ENCODE peak calls at places on chromosomes 2 and 18, in seven cellular contexts. N is effector memory CD4-positive, alpha-beta T cell; L is neural progenitor cell; A is uterus; G is A673; M is body of pancreas; T is left ventricle myocardium inferior. B is an unnamed sample.

GRCh38 chr18:58953627-58954026 is 89.0 kb downstream of the ZNF532 start:
- DNase-seq in N (no peak), L (no peak), A (no peak), G (no peak), M (peak), T (peak), B (peak)

GRCh38 chr2:44118257-44118656 is 50.4 kb upstream of the PPM1B start:
- DNase-seq in N (no peak), L (no peak), A (no peak), G (no peak), M (no peak), T (no peak), B (no peak)

GRCh38 chr2:153739394-153739793 is 132.3 kb upstream of the GALNT13 start:
- DNase-seq in N (no peak), L (no peak), A (no peak), G (no peak), M (no peak), T (no peak), B (no peak)

GRCh38 chr2:70942900-70943871 is 7.5 kb downstream of the ATP6V1B1 start:
- DNase-seq in N (no peak), L (peak), A (no peak), G (no peak), M (no peak), T (no peak), B (no peak)

GRCh38 chr18:31077883-31078282 is 24.3 kb downstream of the DSC2 start:
- DNase-seq in N (no peak), L (no peak), A (no peak), G (no peak), M (no peak), T (no peak), B (no peak)

GRCh38 chr2:121197369-121198091 is 87.5 kb downstream of the TFCP2L1 start:
- DNase-seq in N (no peak), L (no peak), A (peak), G (no peak), M (peak), T (peak), B (no peak)

GRCh38 chr2:28408764-28409599 is 16.3 kb downstream of the FOSL2 start:
- DNase-seq in N (peak), L (no peak), A (peak), G (no peak), M (peak), T (no peak), B (no peak)

GRCh38 chr2:40039543-40039942 is 260.5 kb upstream of the THUMPD2 start:
- DNase-seq in N (no peak), L (no peak), A (no peak), G (no peak), M (no peak), T (no peak), B (no peak)

GRCh38 chr2:132670104-132670960 is at the start of gene LYPD1:
- DNase-seq in N (no peak), L (peak), A (no peak), G (peak), M (peak), T (peak), B (no peak)

GRCh38 chr2:205546417-205546816 is 135.9 kb upstream of the NRP2 start:
- DNase-seq in N (no peak), L (no peak), A (no peak), G (no peak), M (no peak), T (no peak), B (no peak)

GRCh38 chr18:12745095-12745820 is 42.4 kb downstream of the PSMG2 start:
- DNase-seq in N (no peak), L (no peak), A (no peak), G (peak), M (no peak), T (no peak), B (no peak)

GRCh38 chr2:238379096-238379810 is 47.5 kb upstream of the ASB1 start:
- DNase-seq in N (no peak), L (no peak), A (no peak), G (no peak), M (peak), T (no peak), B (no peak)

GRCh38 chr2:26723475-26723874 is 31.0 kb downstream of the KCNK3 start:
- DNase-seq in N (no peak), L (no peak), A (no peak), G (no peak), M (no peak), T (no peak), B (no peak)

GRCh38 chr2:191845876-191846786 is 757 bp downstream of the CAVIN2 start:
- DNase-seq in N (no peak), L (no peak), A (peak), G (no peak), M (no peak), T (peak), B (peak)

GRCh38 chr18:74390900-74391299 is 66.2 kb downstream of the DIPK1C start:
- DNase-seq in N (no peak), L (no peak), A (no peak), G (no peak), M (no peak), T (no peak), B (no peak)

GRCh38 chr2:67840460-67841068 is 222.2 kb downstream of the C1D start:
- DNase-seq in N (no peak), L (peak), A (peak), G (peak), M (peak), T (peak), B (peak)

GRCh38 chr2:201517094-201517493 is 65.6 kb downstream of the STRADB start:
- DNase-seq in N (no peak), L (no peak), A (no peak), G (no peak), M (no peak), T (no peak), B (no peak)

GRCh38 chr18:3604626-3605408 is 154.8 kb downstream of the TGIF1 start:
- DNase-seq in N (no peak), L (peak), A (no peak), G (peak), M (peak), T (no peak), B (no peak)

GRCh38 chr18:48725596-48725995 is 186.8 kb downstream of the CTIF start:
- DNase-seq in N (no peak), L (no peak), A (no peak), G (no peak), M (no peak), T (no peak), B (no peak)

GRCh38 chr2:134411828-134412638 is 158.2 kb downstream of the MGAT5 start:
- DNase-seq in N (peak), L (peak), A (peak), G (peak), M (peak), T (peak), B (peak)

GRCh38 chr18:48023334-48024008 is 93.0 kb upstream of the SMAD2 start:
- DNase-seq in N (no peak), L (peak), A (peak), G (peak), M (peak), T (no peak), B (peak)

GRCh38 chr18:37450434-37451133 is 115.0 kb downstream of the CELF4 start:
- DNase-seq in N (no peak), L (peak), A (no peak), G (no peak), M (peak), T (no peak), B (peak)

GRCh38 chr2:98269274-98269673 is 77.0 kb upstream of the CNGA3 start:
- DNase-seq in N (no peak), L (peak), A (no peak), G (peak), M (peak), T (no peak), B (peak)

GRCh38 chr2:47119001-47119400 is 36.1 kb downstream of the STPG4 start:
- DNase-seq in N (no peak), L (no peak), A (no peak), G (no peak), M (no peak), T (no peak), B (no peak)

GRCh38 chr2:131034122-131035051 is 58.9 kb downstream of the FAM168B start:
- DNase-seq in N (no peak), L (peak), A (no peak), G (peak), M (no peak), T (no peak), B (peak)

GRCh38 chr2:155190342-155190741 is 491.8 kb downstream of the KCNJ3 start:
- DNase-seq in N (no peak), L (no peak), A (no peak), G (no peak), M (no peak), T (no peak), B (no peak)

GRCh38 chr18:54086863-54087262 is 137.6 kb downstream of the MBD2 start:
- DNase-seq in N (no peak), L (no peak), A (no peak), G (no peak), M (no peak), T (no peak), B (no peak)

GRCh38 chr2:239574434-239575156 is 173.8 kb upstream of the HDAC4 start:
- DNase-seq in N (no peak), L (peak), A (no peak), G (no peak), M (no peak), T (no peak), B (no peak)

GRCh38 chr2:128535928-128536327 is 217.3 kb upstream of the HS6ST1 start:
- DNase-seq in N (no peak), L (no peak), A (no peak), G (peak), M (no peak), T (no peak), B (no peak)

GRCh38 chr2:223027442-223027841 is 24.5 kb upstream of the KCNE4 start:
- DNase-seq in N (no peak), L (no peak), A (no peak), G (peak), M (peak), T (no peak), B (no peak)

GRCh38 chr2:39227628-39228412 is 15.9 kb downstream of the CDKL4 start:
- DNase-seq in N (peak), L (peak), A (peak), G (peak), M (peak), T (peak), B (peak)

GRCh38 chr2:70702711-70703395 is 65.1 kb downstream of the ADD2 start:
- DNase-seq in N (no peak), L (no peak), A (no peak), G (no peak), M (no peak), T (no peak), B (peak)

GRCh38 chr2:46009772-46010171 is 287.4 kb upstream of the EPAS1 start:
- DNase-seq in N (no peak), L (no peak), A (no peak), G (no peak), M (no peak), T (no peak), B (no peak)

GRCh38 chr2:132877923-132878322 is 207.9 kb upstream of the LYPD1 start:
- DNase-seq in N (no peak), L (no peak), A (no peak), G (no peak), M (no peak), T (no peak), B (no peak)

GRCh38 chr2:161327582-161327981 is 19.4 kb downstream of the PSMD14 start:
- DNase-seq in N (no peak), L (no peak), A (no peak), G (no peak), M (no peak), T (no peak), B (no peak)

GRCh38 chr18:55283309-55283708 is 304.7 kb downstream of the TCF4 start:
- DNase-seq in N (no peak), L (no peak), A (no peak), G (no peak), M (no peak), T (no peak), B (no peak)

GRCh38 chr2:38170733-38171132 is 94.8 kb upstream of the CYP1B1 start:
- DNase-seq in N (no peak), L (no peak), A (no peak), G (no peak), M (no peak), T (no peak), B (no peak)

GRCh38 chr18:51211552-51211951 is 14.1 kb upstream of the MEX3C start:
- DNase-seq in N (peak), L (no peak), A (no peak), G (no peak), M (peak), T (no peak), B (no peak)

GRCh38 chr2:214169736-214170135 is 241.1 kb upstream of the VWC2L start:
- DNase-seq in N (no peak), L (no peak), A (no peak), G (no peak), M (no peak), T (no peak), B (no peak)

GRCh38 chr2:85793584-85793983 is 39.8 kb downstream of the ATOH8 start:
- DNase-seq in N (no peak), L (no peak), A (no peak), G (no peak), M (no peak), T (no peak), B (no peak)

GRCh38 chr2:85792783-85793441 is 39.1 kb downstream of the ATOH8 start:
- DNase-seq in N (no peak), L (no peak), A (no peak), G (peak), M (peak), T (no peak), B (peak)

GRCh38 chr2:85790032-85790431 is 36.2 kb downstream of the ATOH8 start:
- DNase-seq in N (no peak), L (no peak), A (no peak), G (no peak), M (no peak), T (no peak), B (no peak)

GRCh38 chr2:85790499-85790898 is 36.7 kb downstream of the ATOH8 start:
- DNase-seq in N (no peak), L (no peak), A (no peak), G (no peak), M (no peak), T (no peak), B (no peak)

GRCh38 chr2:85791704-85792565 is 38.1 kb downstream of the ATOH8 start:
- DNase-seq in N (no peak), L (no peak), A (no peak), G (no peak), M (no peak), T (no peak), B (no peak)
- H3K27ac ChIP-seq in N (no peak), L (no peak), A (peak), G (no peak), M (no peak), T (peak), B (peak)

GRCh38 chr2:177464549-177464948 is 72.0 kb downstream of the AGPS start:
- DNase-seq in N (no peak), L (no peak), A (no peak), G (no peak), M (no peak), T (no peak), B (no peak)
- H3K27ac ChIP-seq in N (no peak), L (no peak), A (no peak), G (no peak), M (no peak), T (no peak), B (no peak)

GRCh38 chr18:79948719-79949411 is 2.6 kb downstream of the SLC66A2 start:
- DNase-seq in N (no peak), L (no peak), A (no peak), G (no peak), M (no peak), T (no peak), B (peak)

GRCh38 chr18:79944746-79945117 is 6.7 kb downstream of the SLC66A2 start:
- DNase-seq in N (no peak), L (no peak), A (no peak), G (no peak), M (no peak), T (no peak), B (no peak)

GRCh38 chr18:79947881-79948610 is 3.4 kb downstream of the SLC66A2 start:
- DNase-seq in N (no peak), L (no peak), A (no peak), G (no peak), M (no peak), T (no peak), B (peak)

GRCh38 chr18:79945118-79946042 is 6.1 kb downstream of the SLC66A2 start:
- DNase-seq in N (no peak), L (no peak), A (no peak), G (no peak), M (no peak), T (no peak), B (peak)

DNA sequence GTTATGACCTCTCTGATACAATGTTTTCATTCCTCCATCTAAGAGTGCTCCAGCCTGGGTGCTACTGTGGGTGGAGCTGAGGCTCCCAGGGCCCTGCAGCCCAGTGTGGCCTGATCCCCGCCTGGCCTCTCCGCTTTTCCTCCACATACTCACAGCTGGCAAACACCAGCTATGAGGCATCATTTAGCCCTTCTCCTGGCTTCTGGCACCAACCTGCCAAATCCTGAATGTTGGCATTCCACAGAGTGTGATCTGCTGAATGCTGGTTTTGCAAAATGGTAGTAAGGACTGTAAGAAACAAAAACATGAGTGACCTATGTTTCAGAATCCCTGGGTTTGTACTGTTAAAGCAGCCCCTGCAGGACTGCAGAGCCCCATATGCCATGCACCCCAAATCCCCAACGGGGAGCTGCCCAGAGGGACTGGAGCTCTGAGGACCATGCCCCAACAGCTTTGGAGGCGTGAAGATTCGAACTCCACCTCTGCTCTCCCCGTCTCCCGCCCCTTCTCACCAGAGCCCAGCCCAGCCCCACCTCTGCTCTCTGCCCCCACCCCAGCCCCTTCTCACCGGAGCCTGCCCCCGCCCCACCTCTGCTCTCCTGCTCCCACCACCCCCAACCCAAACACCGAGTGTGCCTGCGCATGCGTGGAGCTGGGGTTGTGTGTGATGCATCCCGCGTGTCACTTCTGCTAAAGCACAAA is 4.2 kb downstream of the SLC66A2 start:
- DNase-seq in N (no peak), L (no peak), A (no peak), G (no peak), M (no peak), T (no peak), B (peak)
- H3K27ac ChIP-seq in N (no peak), L (no peak), A (no peak), G (no peak), M (no peak), T (no peak), B (no peak)

GRCh38 chr2:109160714-109161440 is 31.9 kb downstream of the SH3RF3 start:
- DNase-seq in N (no peak), L (peak), A (no peak), G (no peak), M (no peak), T (no peak), B (peak)

GRCh38 chr2:109156052-109156451 is 27.0 kb downstream of the SH3RF3 start:
- DNase-seq in N (no peak), L (no peak), A (no peak), G (no peak), M (no peak), T (no peak), B (no peak)

GRCh38 chr2:109159096-109159495 is 30.1 kb downstream of the SH3RF3 start:
- DNase-seq in N (no peak), L (no peak), A (no peak), G (no peak), M (no peak), T (no peak), B (no peak)

GRCh38 chr2:109158237-109158636 is 29.2 kb downstream of the SH3RF3 start:
- DNase-seq in N (no peak), L (no peak), A (no peak), G (no peak), M (no peak), T (no peak), B (no peak)

GRCh38 chr2:109157563-109158105 is 28.6 kb downstream of the SH3RF3 start:
- DNase-seq in N (no peak), L (no peak), A (no peak), G (no peak), M (no peak), T (no peak), B (peak)
- H3K27ac ChIP-seq in N (no peak), L (no peak), A (no peak), G (no peak), M (no peak), T (no peak), B (no peak)

GRCh38 chr2:100739735-100740432 is 80.1 kb upstream of the NPAS2 start:
- DNase-seq in N (no peak), L (no peak), A (no peak), G (no peak), M (no peak), T (no peak), B (no peak)

GRCh38 chr2:100742884-100743283 is 77.1 kb upstream of the NPAS2 start:
- DNase-seq in N (no peak), L (no peak), A (no peak), G (peak), M (no peak), T (no peak), B (no peak)

GRCh38 chr2:100744589-100744988 is 75.3 kb upstream of the NPAS2 start:
- DNase-seq in N (no peak), L (no peak), A (no peak), G (no peak), M (peak), T (no peak), B (no peak)

GRCh38 chr2:100744184-100744583 is 75.8 kb upstream of the NPAS2 start:
- DNase-seq in N (no peak), L (no peak), A (no peak), G (no peak), M (no peak), T (no peak), B (no peak)

DNA sequence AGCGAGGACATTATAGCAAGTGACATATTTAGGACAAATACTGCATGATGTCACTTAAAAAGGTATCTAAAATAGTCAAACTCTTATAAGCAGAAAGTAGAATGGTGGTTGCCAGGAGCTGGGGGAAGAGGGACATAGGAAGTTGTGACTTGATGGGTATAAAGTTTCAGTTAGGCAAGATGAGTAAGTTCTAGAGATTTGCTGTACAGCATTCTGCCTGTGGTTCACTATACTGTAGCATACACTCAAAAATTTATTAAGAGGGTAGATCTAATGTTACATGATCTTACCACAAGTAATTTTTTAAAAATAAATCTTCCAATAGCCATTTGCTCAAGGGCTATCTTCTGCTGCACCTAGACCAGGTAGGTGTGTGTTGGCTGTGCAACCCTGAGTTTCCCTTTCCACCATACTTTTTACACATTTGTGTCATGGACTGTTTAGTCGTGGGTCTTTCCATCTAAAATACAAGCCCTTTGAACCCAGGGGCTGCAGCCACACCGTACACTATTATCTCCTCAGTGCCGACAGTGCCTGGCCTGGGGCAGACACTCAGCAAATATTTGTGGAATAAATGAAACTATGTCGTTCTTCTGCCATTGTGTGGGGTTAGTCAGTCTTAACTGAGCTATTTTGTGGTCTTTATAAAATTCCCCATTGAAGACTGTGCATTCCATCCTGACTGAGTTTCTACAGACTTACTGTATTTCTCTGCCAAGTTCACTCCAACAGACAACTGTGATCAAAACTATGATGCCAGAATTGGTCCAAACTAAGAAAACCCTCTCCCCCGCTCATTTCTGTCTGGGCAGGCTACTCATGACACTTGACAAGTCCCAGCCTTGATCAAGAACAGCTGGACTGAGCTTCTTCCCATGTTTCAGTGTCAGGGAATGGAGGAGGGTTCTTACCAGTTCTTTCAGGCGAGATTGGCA is 77.8 kb upstream of the NPAS2 start:
- DNase-seq in N (no peak), L (no peak), A (peak), G (no peak), M (peak), T (no peak), B (no peak)
- H3K27ac ChIP-seq in N (no peak), L (no peak), A (peak), G (no peak), M (no peak), T (peak), B (no peak)

GRCh38 chr2:200119236-200119635 is 163.9 kb downstream of the MAIP1 start:
- DNase-seq in N (no peak), L (no peak), A (no peak), G (no peak), M (no peak), T (no peak), B (no peak)
- H3K27ac ChIP-seq in N (no peak), L (no peak), A (no peak), G (no peak), M (no peak), T (no peak), B (no peak)

GRCh38 chr18:23273443-23273966 is 138.2 kb downstream of the CABLES1 start:
- DNase-seq in N (no peak), L (no peak), A (no peak), G (no peak), M (no peak), T (no peak), B (no peak)
- H3K27ac ChIP-seq in N (no peak), L (no peak), A (no peak), G (no peak), M (no peak), T (no peak), B (no peak)